ENCODE peak calls at places on chromosome X, in six cellular contexts. T, X, N, P, E and F are unnamed samples.

GRCh38 chrX:11525685-11526084 is 140.0 kb downstream of the ARHGAP6 start:
- DNase-seq in T (no peak), X (no peak), N (no peak), P (no peak), E (no peak), F (no peak)

GRCh38 chrX:104112326-104112951 is at the start of gene ZCCHC18:
- DNase-seq in T (peak; percentile 32), X (peak; percentile 58), N (peak; percentile 68), P (peak; percentile 4), E (peak; percentile 3), F (peak; percentile 79)

GRCh38 chrX:122441451-122441850 is 742.6 kb upstream of the GRIA3 start:
- DNase-seq in T (no peak), X (no peak), N (no peak), P (no peak), E (no peak), F (no peak)

GRCh38 chrX:154486052-154486395 is 391 bp downstream of the UBL4A start:
- DNase-seq in T (no peak), X (peak; percentile 30), N (peak; percentile 18), P (no peak), E (no peak), F (no peak)

GRCh38 chrX:140318306-140318705 is 186.6 kb downstream of the SOX3 start:
- DNase-seq in T (peak; percentile 28), X (no peak), N (no peak), P (no peak), E (no peak), F (no peak)

GRCh38 chrX:64894454-64895038 is 81.7 kb downstream of the ZC4H2 start:
- DNase-seq in T (peak; percentile 64), X (no peak), N (peak; percentile 27), P (peak; percentile 4), E (peak; percentile 36), F (no peak)

GRCh38 chrX:51002160-51002632 is 91.7 kb downstream of the BMP15 start:
- DNase-seq in T (no peak), X (no peak), N (no peak), P (no peak), E (no peak), F (no peak)

GRCh38 chrX:130091976-130092522 is 18.2 kb downstream of the ELF4 start:
- DNase-seq in T (no peak), X (no peak), N (peak; percentile 93), P (no peak), E (peak; percentile 66), F (no peak)

GRCh38 chrX:110317079-110317819 is 636 bp downstream of the AMMECR1 start:
- DNase-seq in T (no peak), X (peak; percentile 18), N (peak; percentile 24), P (peak; percentile 2), E (no peak), F (no peak)

GRCh38 chrX:9928083-9928482 is 39.1 kb upstream of the CLDN34 start:
- DNase-seq in T (no peak), X (no peak), N (no peak), P (no peak), E (no peak), F (no peak)

GRCh38 chrX:724256-724655 is 93.7 kb downstream of the SHOX start:
- DNase-seq in T (no peak), X (no peak), N (no peak), P (no peak), E (no peak), F (no peak)

GRCh38 chrX:13059269-13059668 is 14.8 kb upstream of the FAM9C start:
- DNase-seq in T (no peak), X (no peak), N (no peak), P (no peak), E (no peak), F (no peak)

GRCh38 chrX:7347465-7347864 is 199.5 kb upstream of the PUDP start:
- DNase-seq in T (no peak), X (no peak), N (no peak), P (no peak), E (no peak), F (no peak)

GRCh38 chrX:116239944-116240391 is 69.4 kb downstream of the AGTR2 start:
- DNase-seq in T (peak; percentile 80), X (no peak), N (no peak), P (no peak), E (no peak), F (no peak)

GRCh38 chrX:86002076-86002896 is 45.1 kb downstream of the CHM start:
- DNase-seq in T (peak; percentile 74), X (no peak), N (peak; percentile 73), P (peak; percentile 28), E (peak; percentile 83), F (no peak)

GRCh38 chrX:79081895-79082512 is 62.5 kb upstream of the GPR174 start:
- DNase-seq in T (peak; percentile 64), X (no peak), N (peak; percentile 50), P (peak; percentile 22), E (no peak), F (no peak)

GRCh38 chrX:134172588-134173259 is 64.3 kb upstream of the CCDC160 start:
- DNase-seq in T (no peak), X (peak; percentile 25), N (peak; percentile 20), P (peak; percentile 1), E (no peak), F (no peak)

GRCh38 chrX:20431486-20431885 is 164.8 kb upstream of the RPS6KA3 start:
- DNase-seq in T (no peak), X (no peak), N (no peak), P (no peak), E (peak; percentile 31), F (no peak)

GRCh38 chrX:46381630-46382029 is 163.6 kb downstream of the ZNF674 start:
- DNase-seq in T (peak; percentile 46), X (no peak), N (peak; percentile 62), P (peak; percentile 48), E (peak; percentile 6), F (no peak)

GRCh38 chrX:22090181-22090580 is 58.1 kb downstream of the PHEX start:
- DNase-seq in T (no peak), X (no peak), N (no peak), P (no peak), E (no peak), F (no peak)

GRCh38 chrX:24145340-24146186 is 4.0 kb upstream of the ZFX start:
- DNase-seq in T (peak; percentile 84), X (no peak), N (no peak), P (peak; percentile 76), E (peak; percentile 18), F (no peak)

GRCh38 chrX:19791562-19791961 is 95.8 kb downstream of the SH3KBP1 start:
- DNase-seq in T (no peak), X (no peak), N (no peak), P (no peak), E (no peak), F (no peak)

GRCh38 chrX:97547873-97548578 is 664.3 kb downstream of the RPA4 start:
- DNase-seq in T (peak; percentile 23), X (no peak), N (no peak), P (no peak), E (peak; percentile 20), F (no peak)

GRCh38 chrX:110509778-110510510 is 151.3 kb downstream of the RTL9 start:
- DNase-seq in T (peak; percentile 5), X (no peak), N (no peak), P (no peak), E (no peak), F (no peak)

DNA sequence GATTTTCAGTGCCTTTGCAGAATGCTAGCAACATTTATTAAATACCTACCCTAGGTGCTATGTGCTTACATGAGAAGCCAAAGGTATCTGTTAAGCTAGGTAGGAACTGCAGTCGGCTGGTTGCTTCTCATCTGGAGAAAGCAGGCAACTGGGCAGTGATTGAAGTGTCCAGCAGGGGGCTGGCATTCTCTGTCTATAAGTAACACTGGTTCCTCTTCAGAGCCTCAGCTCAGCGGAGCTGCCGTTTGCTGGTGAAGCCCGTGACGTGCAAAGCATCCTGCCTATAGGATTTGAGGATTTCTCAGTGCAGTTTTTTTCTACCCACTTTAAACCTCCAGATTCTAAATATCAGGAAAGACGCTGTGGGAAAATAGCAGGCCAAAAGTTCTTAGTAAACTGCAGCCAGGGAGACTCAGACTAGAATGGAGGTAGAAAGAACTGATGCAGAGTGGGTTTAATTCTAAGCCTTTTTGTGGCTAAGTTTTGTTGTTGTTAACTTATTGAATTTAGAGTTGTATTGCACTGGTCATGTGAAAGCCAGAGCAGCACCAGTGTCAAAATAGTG is at the start of gene GRPR:
- DNase-seq in T (peak; percentile 95), X (peak; percentile 54), N (peak; percentile 66), P (peak; percentile 81), E (peak; percentile 35), F (no peak)
- H3K4me3 ChIP-seq in T (peak within 1 kb of the TSS; percentile 81), X (no peak within 1 kb of the TSS), N (no peak within 1 kb of the TSS), P (no peak within 1 kb of the TSS), E (no peak within 1 kb of the TSS), F (no peak within 1 kb of the TSS)

DNA sequence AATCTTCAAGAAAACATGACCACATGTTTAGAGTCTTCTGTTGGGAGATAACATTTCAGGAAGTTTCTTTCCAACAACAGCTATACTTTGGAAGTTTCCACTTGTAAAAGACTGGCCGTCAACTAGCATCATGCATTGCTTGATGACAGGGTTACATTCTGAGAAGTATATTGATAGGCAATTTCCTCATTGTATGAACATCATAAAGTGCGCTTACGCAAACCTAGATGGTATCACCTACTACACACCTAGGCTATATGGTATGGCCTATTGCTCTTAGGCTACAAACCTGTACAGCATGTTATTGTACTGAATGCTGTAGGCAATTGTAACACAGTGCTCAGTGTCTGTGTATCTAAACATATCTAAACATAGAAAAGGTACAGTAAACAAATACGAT is 25.4 kb upstream of the CD40LG start:
- DNase-seq in T (no peak), X (no peak), N (no peak), P (no peak), E (no peak), F (no peak)
- H3K27ac ChIP-seq in T (no peak overlapping the region), X (no peak overlapping the region), N (no peak overlapping the region), P (no peak overlapping the region), E (no peak overlapping the region), F (no peak overlapping the region)

GRCh38 chrX:40167240-40168182 is 69.8 kb upstream of the BCOR start:
- DNase-seq in T (no peak), X (no peak), N (no peak), P (no peak), E (no peak), F (peak; percentile 76)

GRCh38 chrX:40171513-40172168 is 73.9 kb upstream of the BCOR start:
- DNase-seq in T (peak; percentile 36), X (no peak), N (no peak), P (no peak), E (no peak), F (peak; percentile 74)

GRCh38 chrX:40168183-40169015 is 70.6 kb upstream of the BCOR start:
- DNase-seq in T (no peak), X (no peak), N (no peak), P (no peak), E (no peak), F (peak; percentile 66)

GRCh38 chrX:40170830-40171512 is 73.2 kb upstream of the BCOR start:
- DNase-seq in T (peak; percentile 38), X (no peak), N (no peak), P (no peak), E (no peak), F (peak; percentile 65)

GRCh38 chrX:40169193-40170086 is 71.7 kb upstream of the BCOR start:
- DNase-seq in T (peak; percentile 85), X (no peak), N (peak; percentile 82), P (peak; percentile 81), E (peak; percentile 70), F (peak; percentile 70)
- H3K4me3 ChIP-seq in T (peak overlapping the region; percentile 63), X (no peak overlapping the region), N (peak overlapping the region; percentile 54), P (peak overlapping the region; percentile 14), E (peak overlapping the region; percentile 30), F (peak overlapping the region; percentile 5)

GRCh38 chrX:47564438-47565085 is 3.6 kb downstream of the ARAF start:
- DNase-seq in T (no peak), X (no peak), N (no peak), P (no peak), E (no peak), F (no peak)
- H3K27ac ChIP-seq in T (peak overlapping the region; percentile 53), X (no peak overlapping the region), N (no peak overlapping the region), P (no peak overlapping the region), E (no peak overlapping the region), F (no peak overlapping the region)